ENCODE peak calls at places on chromosomes 6 and 20, in six cellular contexts. Z is astrocyte of the spinal cord, W is dorsolateral prefrontal cortex, B is type B pancreatic cell, F is AG09309, K is transverse colon. Y is an unnamed sample.

GRCh38 chr6:89411269-89412070 is 603 bp downstream of the RRAGD start:
- DNase-seq in Z (no peak), W (no peak), B (peak; percentile 71), F (no peak), K (peak; percentile 33), Y (no peak)

GRCh38 chr20:2402271-2402980 is 21.7 kb downstream of the TGM6 start:
- DNase-seq in Z (peak; percentile 43), W (no peak), B (no peak), F (peak; percentile 33), K (no peak), Y (peak; percentile 12)

GRCh38 chr6:99241905-99242534 is 107.5 kb downstream of the FAXC start:
- DNase-seq in Z (peak; percentile 45), W (peak; percentile 26), B (no peak), F (no peak), K (no peak), Y (no peak)

GRCh38 chr6:121780325-121781313 is 345.2 kb downstream of the GJA1 start:
- DNase-seq in Z (peak; percentile 95), W (peak; percentile 14), B (no peak), F (peak; percentile 94), K (no peak), Y (peak; percentile 91)

GRCh38 chr6:2264932-2265331 is 19.5 kb upstream of the GMDS start:
- DNase-seq in Z (no peak), W (no peak), B (no peak), F (no peak), K (no peak), Y (no peak)

GRCh38 chr20:19830351-19830750 is 72.3 kb downstream of the RIN2 start:
- DNase-seq in Z (no peak), W (no peak), B (no peak), F (no peak), K (no peak), Y (no peak)

GRCh38 chr20:34364013-34364382 is 925 bp downstream of the ITCH start:
- DNase-seq in Z (peak; percentile 63), W (no peak), B (no peak), F (no peak), K (no peak), Y (no peak)

GRCh38 chr20:55097621-55098020 is 622.2 kb downstream of the DOK5 start:
- DNase-seq in Z (no peak), W (no peak), B (no peak), F (no peak), K (no peak), Y (no peak)

GRCh38 chr6:64330694-64331309 is 695.2 kb downstream of the PHF3 start:
- DNase-seq in Z (peak; percentile 33), W (peak; percentile 79), B (peak; percentile 72), F (no peak), K (peak; percentile 83), Y (no peak)

GRCh38 chr6:148502773-148503135 is 160.1 kb downstream of the SASH1 start:
- DNase-seq in Z (no peak), W (no peak), B (no peak), F (no peak), K (no peak), Y (no peak)

DNA sequence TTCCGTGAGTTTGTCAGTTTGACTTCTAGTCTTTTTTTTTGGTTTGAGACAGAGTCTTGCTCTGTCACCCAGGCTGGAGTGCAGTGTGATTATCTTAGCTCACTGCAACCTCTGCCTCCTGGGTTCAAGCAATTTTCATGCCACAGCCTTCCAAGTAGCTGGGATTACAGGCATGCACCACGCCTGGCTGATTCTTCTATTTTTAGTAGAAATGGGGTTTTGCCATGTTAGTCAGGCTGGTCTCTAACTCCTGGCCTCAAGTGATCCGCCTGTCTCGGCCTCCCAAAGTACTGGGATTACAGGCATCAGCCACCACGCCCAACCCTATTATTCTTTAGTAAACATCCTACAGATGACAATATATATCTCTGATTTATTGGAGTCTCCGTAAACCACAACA is 506.5 kb downstream of the PREX1 start:
- DNase-seq in Z (no peak), W (no peak), B (no peak), F (no peak), K (no peak), Y (no peak)
- TF ChIP-seq CTCF in Z (no peak), W (no peak), B (no peak), F (no peak), K (no peak), Y (no peak)

GRCh38 chr6:144931172-144932035 is 646.3 kb downstream of the UTRN start:
- DNase-seq in Z (peak; percentile 41), W (peak; percentile 29), B (no peak), F (no peak), K (peak; percentile 11), Y (no peak)
- TF ChIP-seq CTCF in Z (peak; percentile 77), W (peak; percentile 50), B (peak; percentile 78), F (peak; percentile 75), K (peak; percentile 50), Y (peak; percentile 69)

DNA sequence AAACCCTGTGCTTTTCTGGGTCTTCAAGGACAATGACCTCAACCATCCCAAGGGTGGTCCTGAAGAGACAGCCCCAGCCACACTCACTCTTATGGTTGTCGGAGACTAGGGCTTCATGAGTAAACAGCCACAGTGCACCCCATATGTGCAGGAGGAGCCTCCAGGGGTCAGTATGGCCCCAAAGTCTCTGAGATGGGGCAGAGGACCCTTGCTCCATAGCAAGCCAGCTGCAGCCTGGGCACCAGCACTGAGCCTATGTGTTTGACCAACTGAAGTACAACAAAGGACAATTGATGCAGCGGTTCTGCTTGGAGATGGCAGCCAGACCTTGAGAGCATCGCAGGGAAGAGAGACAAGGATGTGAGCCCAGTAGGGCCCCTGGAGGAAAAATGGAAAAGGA is 112.2 kb downstream of the LRFN2 start:
- DNase-seq in Z (no peak), W (peak; percentile 28), B (no peak), F (no peak), K (no peak), Y (no peak)
- TF ChIP-seq CTCF in Z (no peak), W (no peak), B (no peak), F (no peak), K (no peak), Y (no peak)

GRCh38 chr20:10686356-10687169 is 12.8 kb upstream of the JAG1 start:
- DNase-seq in Z (no peak), W (no peak), B (no peak), F (no peak), K (no peak), Y (no peak)
- TF ChIP-seq CTCF in Z (no peak), W (no peak), B (no peak), F (no peak), K (no peak), Y (no peak)

DNA sequence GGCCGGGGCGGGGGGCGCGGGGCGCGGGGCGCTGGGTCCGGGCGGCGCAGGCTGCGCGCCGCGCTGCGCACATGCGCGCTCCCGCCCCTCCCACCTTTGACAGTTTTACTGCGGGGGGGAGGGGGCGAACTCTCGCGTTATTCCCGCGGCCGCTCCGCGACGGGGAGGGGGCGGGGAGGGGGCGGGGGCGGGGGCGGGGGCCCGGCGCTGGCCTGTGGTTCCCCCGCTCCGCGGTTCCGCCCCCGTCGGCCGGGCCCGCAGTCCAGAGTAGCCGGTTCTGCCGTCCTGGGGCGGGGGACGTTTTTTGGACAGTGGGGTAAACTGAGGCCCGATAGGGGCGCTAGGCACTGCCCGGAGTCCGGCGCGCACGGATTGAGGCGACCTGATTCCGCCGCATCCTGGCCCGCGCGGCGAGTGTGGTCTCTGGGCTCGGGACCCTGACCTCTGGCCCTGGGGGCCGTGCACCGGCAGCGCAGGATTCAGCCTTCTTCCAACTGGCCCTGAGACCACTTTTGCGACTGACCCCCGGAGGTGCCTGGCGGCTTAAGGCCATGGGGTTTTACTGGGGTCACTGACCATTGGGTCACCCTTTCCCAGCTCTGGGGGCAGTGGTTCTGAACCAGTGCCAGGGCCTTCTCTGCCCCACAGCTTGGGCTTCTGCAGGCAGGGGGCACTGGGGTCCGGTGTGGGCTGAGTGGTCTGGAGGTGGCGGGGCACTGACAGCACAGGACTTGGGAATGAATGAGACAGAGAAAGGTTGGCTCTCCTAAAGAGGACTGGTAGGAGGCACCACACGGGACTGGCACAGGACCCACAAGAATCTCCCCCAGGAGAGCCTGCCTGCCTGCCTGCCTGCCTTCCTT is at the start of gene ZNF512B:
- DNase-seq in Z (peak; percentile 35), W (no peak), B (peak; percentile 81), F (no peak), K (peak; percentile 59), Y (no peak)
- TF ChIP-seq CTCF in Z (no peak), W (no peak), B (no peak), F (no peak), K (no peak), Y (no peak)

DNA sequence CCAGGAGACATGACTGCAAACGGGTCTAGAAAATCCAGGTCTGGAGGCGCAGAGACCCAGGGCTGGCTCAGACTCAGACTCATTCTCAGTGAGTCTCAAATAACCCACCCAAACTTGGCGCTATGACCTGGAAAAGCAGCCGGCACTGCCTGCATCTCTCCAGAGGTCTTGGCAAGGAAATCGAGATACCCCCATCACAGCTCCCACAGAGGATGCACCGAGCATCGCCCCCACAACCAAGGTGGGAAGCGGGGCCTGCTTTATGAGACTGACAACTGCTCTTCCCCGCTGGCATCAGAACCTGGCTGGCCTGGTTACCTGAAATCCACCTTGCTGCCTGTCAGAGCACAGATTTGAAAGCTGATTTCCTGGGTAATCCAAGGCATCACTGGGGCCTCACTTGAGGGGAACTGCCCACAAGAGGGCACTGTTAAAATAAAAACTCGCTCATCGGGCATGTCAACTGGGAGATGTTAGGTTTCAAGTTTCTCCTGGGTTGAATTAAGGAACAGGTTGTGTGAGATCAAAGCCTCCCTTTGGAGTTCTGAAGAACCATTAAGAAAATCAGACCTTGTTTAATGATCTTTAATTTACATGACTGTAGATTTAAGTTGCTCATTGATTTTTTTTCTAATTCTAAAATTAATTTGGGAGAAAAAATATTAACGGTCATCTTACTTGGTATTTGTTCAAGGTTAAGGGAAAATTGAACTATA is 55.0 kb downstream of the KIF16B start:
- DNase-seq in Z (peak; percentile 41), W (peak; percentile 47), B (no peak), F (peak; percentile 8), K (peak; percentile 45), Y (peak; percentile 27)
- TF ChIP-seq CTCF in Z (peak; percentile 70), W (peak; percentile 60), B (peak; percentile 76), F (peak; percentile 71), K (peak; percentile 56), Y (peak; percentile 67)

GRCh38 chr20:11101696-11102095 is 427.9 kb upstream of the JAG1 start:
- DNase-seq in Z (no peak), W (no peak), B (no peak), F (no peak), K (no peak), Y (no peak)

GRCh38 chr20:11094196-11094595 is 420.4 kb upstream of the JAG1 start:
- DNase-seq in Z (no peak), W (no peak), B (no peak), F (no peak), K (no peak), Y (no peak)

GRCh38 chr20:11094711-11095110 is 420.9 kb upstream of the JAG1 start:
- DNase-seq in Z (no peak), W (no peak), B (no peak), F (no peak), K (no peak), Y (no peak)

GRCh38 chr20:11101243-11101642 is 427.4 kb upstream of the JAG1 start:
- DNase-seq in Z (peak; percentile 6), W (no peak), B (no peak), F (no peak), K (no peak), Y (no peak)

DNA sequence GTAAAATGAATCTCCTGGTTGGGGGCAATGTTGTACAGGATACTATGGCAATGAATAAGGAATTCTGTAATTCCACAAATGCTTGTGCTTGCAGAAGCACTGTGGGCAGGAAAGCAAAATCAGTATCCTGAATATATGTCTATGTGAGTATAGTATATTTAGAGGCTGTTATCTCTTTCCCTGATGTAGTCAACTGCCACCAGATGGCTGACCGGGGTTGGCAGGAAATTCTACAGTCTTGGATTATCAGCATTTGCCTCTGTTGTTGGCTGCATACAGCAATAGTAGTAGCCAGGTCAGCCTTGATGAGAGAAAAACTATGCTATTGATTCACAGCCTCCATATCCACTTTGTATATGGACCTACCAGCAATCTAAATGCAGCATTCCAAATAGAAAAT is 425.1 kb upstream of the JAG1 start:
- DNase-seq in Z (peak; percentile 3), W (no peak), B (no peak), F (no peak), K (peak; percentile 46), Y (no peak)
- TF ChIP-seq CTCF in Z (peak; percentile 27), W (no peak), B (no peak), F (peak; percentile 17), K (peak; percentile 41), Y (no peak)

Y was measured in AG09319.